ENCODE peak calls at places on chromosomes 12 and 14, in ten cellular contexts. One of them, this sample, is unnamed.

GRCh38 chr14:104678346-104678745 is 11.1 kb upstream of the INF2 start:
- DNase-seq in AG08395: no peak
- DNase-seq in T-helper 1 cell: no peak
- DNase-seq in ELR: peak; percentile 49
- DNase-seq in IMR-90: peak; percentile 34
- DNase-seq in Calu3: peak; percentile 35
- DNase-seq in activated CD4-positive, CD25-positive, alpha-beta regulatory T cell treated with anti-CD3 and anti-CD28 coated beads, Interleukin-2, amount 50 U/mL, for 72 hours: no peak
- DNase-seq in iPS-NIHi11: no peak
- DNase-seq in iris pigment epithelial cell: no peak
- DNase-seq in stimulated activated CD4-positive, alpha-beta T cell treated with anti-CD3 and anti-CD28 coated beads, Interleukin-4, amount 100 ng/mL, for 24 hours: no peak
- DNase-seq in this sample: no peak

GRCh38 chr12:123076604-123077297 is 74.1 kb downstream of the PITPNM2 start:
- DNase-seq in T-helper 1 cell: peak; percentile 12
- DNase-seq in ELR: peak; percentile 39
- DNase-seq in iris pigment epithelial cell: peak; percentile 37
- DNase-seq in Calu3: no peak
- DNase-seq in IMR-90: no peak
- DNase-seq in iPS-NIHi11: no peak
- DNase-seq in activated CD4-positive, CD25-positive, alpha-beta regulatory T cell treated with anti-CD3 and anti-CD28 coated beads, Interleukin-2, amount 50 U/mL, for 72 hours: peak; percentile 40
- DNase-seq in AG08395: no peak
- DNase-seq in stimulated activated CD4-positive, alpha-beta T cell treated with anti-CD3 and anti-CD28 coated beads, Interleukin-4, amount 100 ng/mL, for 24 hours: peak; percentile 66
- DNase-seq in this sample: peak; percentile 31

GRCh38 chr14:96279564-96279963 is 23.6 kb downstream of the BDKRB1 start:
- DNase-seq in Calu3: no peak
- DNase-seq in stimulated activated CD4-positive, alpha-beta T cell treated with anti-CD3 and anti-CD28 coated beads, Interleukin-4, amount 100 ng/mL, for 24 hours: no peak
- DNase-seq in IMR-90: no peak
- DNase-seq in iris pigment epithelial cell: no peak
- DNase-seq in AG08395: no peak
- DNase-seq in ELR: no peak
- DNase-seq in T-helper 1 cell: no peak
- DNase-seq in activated CD4-positive, CD25-positive, alpha-beta regulatory T cell treated with anti-CD3 and anti-CD28 coated beads, Interleukin-2, amount 50 U/mL, for 72 hours: no peak
- DNase-seq in iPS-NIHi11: no peak
- DNase-seq in this sample: no peak

GRCh38 chr12:65389436-65389835 is 111.0 kb downstream of the MSRB3 start:
- DNase-seq in iPS-NIHi11: no peak
- DNase-seq in AG08395: no peak
- DNase-seq in ELR: no peak
- DNase-seq in activated CD4-positive, CD25-positive, alpha-beta regulatory T cell treated with anti-CD3 and anti-CD28 coated beads, Interleukin-2, amount 50 U/mL, for 72 hours: no peak
- DNase-seq in Calu3: no peak
- DNase-seq in IMR-90: no peak
- DNase-seq in iris pigment epithelial cell: no peak
- DNase-seq in stimulated activated CD4-positive, alpha-beta T cell treated with anti-CD3 and anti-CD28 coated beads, Interleukin-4, amount 100 ng/mL, for 24 hours: no peak
- DNase-seq in T-helper 1 cell: no peak
- DNase-seq in this sample: no peak

GRCh38 chr14:93967637-93968250 is 8.6 kb downstream of the ASB2 start:
- DNase-seq in Calu3: no peak
- DNase-seq in iPS-NIHi11: no peak
- DNase-seq in T-helper 1 cell: no peak
- DNase-seq in IMR-90: no peak
- DNase-seq in stimulated activated CD4-positive, alpha-beta T cell treated with anti-CD3 and anti-CD28 coated beads, Interleukin-4, amount 100 ng/mL, for 24 hours: no peak
- DNase-seq in activated CD4-positive, CD25-positive, alpha-beta regulatory T cell treated with anti-CD3 and anti-CD28 coated beads, Interleukin-2, amount 50 U/mL, for 72 hours: no peak
- DNase-seq in ELR: no peak
- DNase-seq in iris pigment epithelial cell: no peak
- DNase-seq in AG08395: no peak
- DNase-seq in this sample: no peak

GRCh38 chr12:15581006-15581405 is 208.2 kb downstream of the EPS8 start:
- DNase-seq in T-helper 1 cell: no peak
- DNase-seq in activated CD4-positive, CD25-positive, alpha-beta regulatory T cell treated with anti-CD3 and anti-CD28 coated beads, Interleukin-2, amount 50 U/mL, for 72 hours: no peak
- DNase-seq in ELR: no peak
- DNase-seq in AG08395: no peak
- DNase-seq in iPS-NIHi11: peak; percentile 23
- DNase-seq in stimulated activated CD4-positive, alpha-beta T cell treated with anti-CD3 and anti-CD28 coated beads, Interleukin-4, amount 100 ng/mL, for 24 hours: no peak
- DNase-seq in Calu3: no peak
- DNase-seq in iris pigment epithelial cell: peak; percentile 82
- DNase-seq in IMR-90: peak; percentile 53
- DNase-seq in this sample: no peak

GRCh38 chr14:20608383-20609095 is 17.4 kb upstream of the RNASE12 start:
- DNase-seq in iris pigment epithelial cell: no peak
- DNase-seq in AG08395: no peak
- DNase-seq in stimulated activated CD4-positive, alpha-beta T cell treated with anti-CD3 and anti-CD28 coated beads, Interleukin-4, amount 100 ng/mL, for 24 hours: no peak
- DNase-seq in ELR: no peak
- DNase-seq in T-helper 1 cell: no peak
- DNase-seq in IMR-90: no peak
- DNase-seq in Calu3: no peak
- DNase-seq in activated CD4-positive, CD25-positive, alpha-beta regulatory T cell treated with anti-CD3 and anti-CD28 coated beads, Interleukin-2, amount 50 U/mL, for 72 hours: no peak
- DNase-seq in iPS-NIHi11: no peak
- DNase-seq in this sample: no peak

GRCh38 chr12:111398530-111398929 is 7.2 kb upstream of the SH2B3 start:
- DNase-seq in IMR-90: no peak
- DNase-seq in stimulated activated CD4-positive, alpha-beta T cell treated with anti-CD3 and anti-CD28 coated beads, Interleukin-4, amount 100 ng/mL, for 24 hours: no peak
- DNase-seq in iPS-NIHi11: no peak
- DNase-seq in ELR: peak; percentile 48
- DNase-seq in Calu3: no peak
- DNase-seq in activated CD4-positive, CD25-positive, alpha-beta regulatory T cell treated with anti-CD3 and anti-CD28 coated beads, Interleukin-2, amount 50 U/mL, for 72 hours: no peak
- DNase-seq in iris pigment epithelial cell: no peak
- DNase-seq in T-helper 1 cell: no peak
- DNase-seq in AG08395: no peak
- DNase-seq in this sample: no peak

GRCh38 chr14:28783593-28784143 is 17.1 kb downstream of the FOXG1 start:
- DNase-seq in ELR: no peak
- DNase-seq in activated CD4-positive, CD25-positive, alpha-beta regulatory T cell treated with anti-CD3 and anti-CD28 coated beads, Interleukin-2, amount 50 U/mL, for 72 hours: no peak
- DNase-seq in IMR-90: no peak
- DNase-seq in stimulated activated CD4-positive, alpha-beta T cell treated with anti-CD3 and anti-CD28 coated beads, Interleukin-4, amount 100 ng/mL, for 24 hours: no peak
- DNase-seq in T-helper 1 cell: no peak
- DNase-seq in Calu3: no peak
- DNase-seq in iPS-NIHi11: no peak
- DNase-seq in AG08395: no peak
- DNase-seq in iris pigment epithelial cell: no peak
- DNase-seq in this sample: no peak

GRCh38 chr12:89525002-89525823 is 617 bp upstream of the GALNT4 start:
- DNase-seq in Calu3: peak; percentile 71
- DNase-seq in AG08395: peak; percentile 32
- DNase-seq in stimulated activated CD4-positive, alpha-beta T cell treated with anti-CD3 and anti-CD28 coated beads, Interleukin-4, amount 100 ng/mL, for 24 hours: peak; percentile 36
- DNase-seq in activated CD4-positive, CD25-positive, alpha-beta regulatory T cell treated with anti-CD3 and anti-CD28 coated beads, Interleukin-2, amount 50 U/mL, for 72 hours: peak; percentile 52
- DNase-seq in iPS-NIHi11: peak; percentile 49
- DNase-seq in IMR-90: peak; percentile 21
- DNase-seq in T-helper 1 cell: peak; percentile 36
- DNase-seq in iris pigment epithelial cell: peak; percentile 44
- DNase-seq in ELR: peak; percentile 45
- DNase-seq in this sample: peak; percentile 73